ENCODE peak calls at places on chromosomes 11 and 22, in four cellular contexts. N, F, V and Z are unnamed samples.

GRCh38 chr11:117376517-117376916 is 48.9 kb downstream of the CEP164 start:
- DNase-seq in V (no peak), F (no peak), N (no peak), Z (no peak)

GRCh38 chr11:123585206-123585605 is 69.2 kb downstream of the SCN3B start:
- DNase-seq in F (no peak), V (no peak), N (no peak), Z (no peak)

GRCh38 chr11:22670803-22671202 is 4.4 kb downstream of the GAS2 start:
- DNase-seq in N (peak), F (peak), V (no peak), Z (peak)

GRCh38 chr11:14967581-14968214 is 4.5 kb downstream of the CALCA start:
- DNase-seq in N (no peak), V (no peak), F (no peak), Z (no peak)

GRCh38 chr11:82671451-82671850 is 62.2 kb downstream of the FAM181B start:
- DNase-seq in V (no peak), N (no peak), F (no peak), Z (no peak)

GRCh38 chr11:67071420-67072284 is 15.0 kb downstream of the RHOD start:
- DNase-seq in F (peak), N (peak), V (peak), Z (peak)

GRCh38 chr11:28963189-28963588 is 855.0 kb downstream of the METTL15 start:
- DNase-seq in V (peak), N (no peak), F (peak), Z (peak)

GRCh38 chr22:49295465-49295743 is 532.3 kb downstream of the BRD1 start:
- DNase-seq in F (no peak), N (no peak), V (no peak), Z (no peak)

GRCh38 chr11:15057352-15057751 is 16.0 kb upstream of the CALCB start:
- DNase-seq in V (no peak), N (no peak), F (no peak), Z (no peak)

GRCh38 chr11:121575250-121575962 is 122.6 kb upstream of the SORL1-AS1 start:
- DNase-seq in F (peak), V (peak), N (no peak), Z (peak)

GRCh38 chr11:3231851-3232744 is at the start of gene MRGPRE:
- DNase-seq in F (no peak), V (no peak), N (peak), Z (peak)

GRCh38 chr22:44878483-44879300 is 126.3 kb downstream of the ARHGAP8 start:
- DNase-seq in N (no peak), V (no peak), F (no peak), Z (no peak)

GRCh38 chr11:118841469-118842222 is 42.0 kb upstream of the CXCR5 start:
- DNase-seq in N (no peak), F (no peak), V (no peak), Z (no peak)

GRCh38 chr11:8247312-8247711 is 16.4 kb downstream of the LMO1 start:
- DNase-seq in N (no peak), V (no peak), F (no peak), Z (no peak)

GRCh38 chr22:46795845-46796565 is 33.6 kb downstream of the TBC1D22A start:
- DNase-seq in V (no peak), F (no peak), N (no peak), Z (no peak)

GRCh38 chr11:130371004-130371590 is 56.4 kb upstream of the ZBTB44 start:
- DNase-seq in N (no peak), V (no peak), F (no peak), Z (peak)

GRCh38 chr11:93123351-93123898 is 74.4 kb downstream of the SLC36A4 start:
- DNase-seq in N (peak), V (peak), F (peak), Z (peak)

GRCh38 chr22:24305260-24305692 is 34.6 kb downstream of the SPECC1L start:
- DNase-seq in N (no peak), F (peak), V (peak), Z (peak)

GRCh38 chr22:43319661-43320486 is 23.3 kb downstream of the SCUBE1 start:
- DNase-seq in F (no peak), N (no peak), V (peak), Z (no peak)

GRCh38 chr11:73236879-73237278 is 18.8 kb downstream of the P2RY2 start:
- DNase-seq in F (peak), N (peak), V (no peak), Z (peak)

GRCh38 chr11:23288001-23288783 is 427.9 kb upstream of the CCDC179 start:
- DNase-seq in N (no peak), F (no peak), V (peak), Z (peak)

GRCh38 chr11:75879737-75880136 is 64.7 kb downstream of the UVRAG start:
- DNase-seq in V (no peak), F (no peak), N (no peak), Z (no peak)

GRCh38 chr11:24171869-24172268 is 325.0 kb upstream of the LUZP2 start:
- DNase-seq in N (no peak), F (no peak), V (peak), Z (peak)

GRCh38 chr11:59463176-59463575 is 6.4 kb downstream of the OR4D6 start:
- DNase-seq in F (peak), V (no peak), N (no peak), Z (peak)

GRCh38 chr22:42343136-42343484 is 72.7 kb upstream of the TCF20 start:
- DNase-seq in V (peak), F (no peak), N (peak), Z (no peak)

GRCh38 chr11:34987617-34988016 is 71.2 kb downstream of the PDHX start:
- DNase-seq in F (no peak), N (no peak), V (peak), Z (peak)

GRCh38 chr11:26655287-26655686 is 66.6 kb downstream of the SLC5A12 start:
- DNase-seq in V (no peak), N (no peak), F (no peak), Z (no peak)

GRCh38 chr11:74819400-74819799 is 70.8 kb downstream of the RNF169 start:
- DNase-seq in V (peak), N (no peak), F (peak), Z (peak)
- H3K4me3 ChIP-seq in V (no peak), N (no peak), F (no peak), Z (no peak)

DNA sequence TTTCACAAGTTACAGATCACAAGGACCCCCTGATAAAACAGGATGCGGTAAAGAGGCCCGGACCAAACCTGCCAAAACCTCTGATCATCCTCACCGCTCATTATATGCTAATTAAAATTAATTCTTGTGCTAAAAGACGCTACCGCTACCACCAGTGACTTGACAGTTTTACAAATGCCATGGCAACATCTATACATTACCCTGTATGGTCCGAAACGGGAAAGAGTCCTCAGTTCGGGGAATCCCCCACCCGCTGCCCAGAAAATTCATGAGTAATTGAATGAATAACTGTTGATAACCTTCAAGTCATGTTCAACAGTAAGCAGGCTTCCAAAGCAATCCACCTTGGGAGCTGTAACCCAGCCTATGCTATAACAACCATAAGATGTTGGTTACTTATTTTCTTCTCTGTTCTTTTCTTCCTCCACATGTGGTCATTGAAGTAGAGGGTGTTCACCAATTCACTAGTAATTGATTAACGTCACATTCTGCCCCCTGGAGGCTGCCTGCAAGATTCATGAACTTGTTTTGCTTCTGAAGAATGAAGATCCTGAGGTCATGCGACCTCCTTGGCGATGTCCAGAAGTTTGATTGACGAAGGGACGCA is 20.6 kb downstream of the APOBEC3H start:
- DNase-seq in N (peak), V (peak), F (peak), Z (peak)
- TF ChIP-seq CTCF in N (peak), V (peak), F (peak), Z (peak)

GRCh38 chr11:65551572-65552398 is 6.4 kb downstream of the LTBP3 start:
- DNase-seq in V (no peak), N (peak), F (peak), Z (no peak)
- H3K4me3 ChIP-seq in V (no peak), N (no peak), F (no peak), Z (no peak)

GRCh38 chr11:250740-251299 is 14.0 kb downstream of the PSMD13 start:
- DNase-seq in V (peak), F (peak), N (peak), Z (peak)
- TF ChIP-seq CTCF in V (peak), F (peak), N (peak), Z (peak)

GRCh38 chr11:70948416-70948815 is 304.0 kb downstream of the SHANK2 start:
- DNase-seq in N (no peak), F (no peak), V (no peak), Z (no peak)

GRCh38 chr11:70944636-70945035 is 307.7 kb downstream of the SHANK2 start:
- DNase-seq in F (no peak), N (no peak), V (no peak), Z (no peak)

GRCh38 chr11:70952171-70952570 is 300.2 kb downstream of the SHANK2 start:
- DNase-seq in V (no peak), F (no peak), N (no peak), Z (no peak)

GRCh38 chr11:70951139-70951804 is 301.1 kb downstream of the SHANK2 start:
- DNase-seq in V (no peak), F (no peak), N (no peak), Z (no peak)

DNA sequence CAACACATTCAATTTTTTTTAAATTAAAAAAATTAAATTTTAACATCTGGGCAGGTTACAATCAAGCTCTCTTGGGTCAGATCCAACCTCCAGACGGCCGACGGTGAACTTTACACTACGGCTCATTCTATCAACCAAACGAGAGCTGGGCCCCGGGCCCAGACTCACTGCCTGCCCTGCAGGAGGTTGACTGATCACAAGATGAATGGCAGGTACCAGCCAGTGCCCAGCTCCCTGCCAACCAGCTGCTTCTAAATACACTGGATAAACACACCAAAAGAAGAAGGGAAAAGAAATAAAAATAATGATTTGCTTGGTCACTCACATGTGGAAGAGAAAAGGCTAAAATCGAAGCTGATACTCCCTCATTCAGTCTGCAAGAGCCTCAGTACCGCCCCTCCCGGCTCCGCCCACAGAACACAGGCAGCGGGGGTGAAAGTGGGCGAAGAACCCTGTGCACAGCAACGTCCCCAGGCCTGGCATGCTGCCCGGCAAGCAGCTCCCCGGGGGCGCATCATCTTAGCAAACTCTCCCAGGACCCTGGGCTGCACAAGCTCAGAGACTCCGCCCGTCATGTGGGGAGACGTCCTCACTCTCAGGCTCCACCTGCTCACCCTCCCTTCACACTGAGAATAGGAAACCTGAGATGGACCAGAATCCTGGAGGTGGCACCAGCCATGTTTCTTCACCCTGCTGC is 303.4 kb downstream of the SHANK2 start:
- DNase-seq in F (no peak), V (no peak), N (no peak), Z (no peak)
- H3K4me3 ChIP-seq in F (no peak), V (no peak), N (no peak), Z (no peak)

GRCh38 chr22:38981659-38982007 is 514 bp upstream of the APOBEC3B start:
- DNase-seq in V (no peak), F (no peak), N (peak), Z (no peak)

GRCh38 chr22:38982008-38982927 is at the start of gene APOBEC3B:
- DNase-seq in N (peak), V (peak), F (peak), Z (no peak)

GRCh38 chr22:38986629-38987028 is 4.5 kb downstream of the APOBEC3B start:
- DNase-seq in F (no peak), V (no peak), N (no peak), Z (no peak)

GRCh38 chr22:38984224-38984623 is 2.1 kb downstream of the APOBEC3B start:
- DNase-seq in V (no peak), N (no peak), F (no peak), Z (no peak)

DNA sequence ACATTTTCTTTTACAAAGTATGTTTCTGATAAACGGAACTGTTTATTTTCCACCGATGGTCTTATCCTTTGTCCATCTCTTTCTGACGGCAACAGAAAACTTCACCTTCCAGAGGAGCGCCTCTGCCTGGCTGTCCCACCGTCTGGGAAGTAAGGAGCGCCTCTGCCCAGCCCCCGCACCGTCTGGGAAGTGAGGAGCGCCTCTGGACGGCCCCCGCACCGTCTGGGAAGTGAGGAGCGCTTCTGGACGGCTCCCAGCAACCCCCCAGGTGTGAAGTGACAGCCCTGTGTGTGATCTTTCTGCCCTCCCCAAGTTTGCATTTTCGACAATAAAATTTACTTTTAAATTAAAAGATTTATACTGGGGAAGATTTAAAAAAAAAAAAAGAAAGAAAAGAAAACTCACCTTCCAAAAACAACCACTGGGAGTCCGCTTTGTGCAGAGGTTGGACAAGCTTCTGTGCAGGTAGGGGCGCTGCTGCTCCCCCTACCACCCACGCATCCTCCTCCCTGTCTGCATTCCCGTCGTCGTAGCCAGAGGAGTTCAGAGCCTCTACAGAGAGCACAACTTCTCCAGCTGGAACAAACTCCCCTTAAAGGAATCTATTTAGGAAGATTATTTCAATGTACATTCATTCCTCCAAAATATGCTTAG is 1.0 kb upstream of the APOBEC3B start:
- DNase-seq in V (peak), N (peak), F (peak), Z (no peak)
- TF ChIP-seq CTCF in V (peak), N (peak), F (peak), Z (no peak)

GRCh38 chr11:1011320-1011698 is 25.2 kb downstream of the MUC6 start:
- DNase-seq in N (no peak), F (no peak), V (no peak), Z (no peak)

GRCh38 chr11:1012291-1012690 is 24.2 kb downstream of the MUC6 start:
- DNase-seq in V (no peak), F (no peak), N (no peak), Z (no peak)

GRCh38 chr11:1010006-1010405 is 26.5 kb downstream of the MUC6 start:
- DNase-seq in N (no peak), V (no peak), F (no peak), Z (no peak)

GRCh38 chr11:1009371-1009770 is 27.1 kb downstream of the MUC6 start:
- DNase-seq in N (no peak), V (no peak), F (no peak), Z (no peak)

GRCh38 chr11:1010551-1011319 is 25.8 kb downstream of the MUC6 start:
- DNase-seq in V (no peak), F (no peak), N (no peak), Z (no peak)
- H3K4me3 ChIP-seq in V (no peak), F (no peak), N (no peak), Z (no peak)